ENCODE peak calls at places on chromosomes 12 and 14, in ten cellular contexts. S is B cell, W is left ventricle myocardium inferior, D is BJ, V is esophagus squamous epithelium, I is neural crest cell, N is LNCaP clone FGC, F is fibroblast of the aortic adventitia, L is tibial nerve, T is foreskin fibroblast. H is an unnamed sample.

GRCh38 chr12:48643011-48643410 is 39.0 kb downstream of the KANSL2 start:
- DNase-seq in T (no peak), D (no peak), I (no peak), W (no peak), S (no peak), L (no peak), V (no peak), F (no peak), N (no peak), H (no peak)

GRCh38 chr12:85191-85666 is 18.7 kb downstream of the IQSEC3 start:
- DNase-seq in T (no peak), I (no peak), V (no peak), S (no peak), F (no peak), W (no peak), L (no peak), N (no peak), D (no peak), H (no peak)

GRCh38 chr12:112664569-112664968 is 127.0 kb upstream of the RPH3A start:
- DNase-seq in N (no peak), F (peak; percentile 1), L (no peak), I (peak; percentile 54), S (no peak), V (no peak), T (no peak), D (no peak), W (no peak), H (no peak)

GRCh38 chr14:61280526-61281185 is 482 bp downstream of the TMEM30B start:
- DNase-seq in L (peak; percentile 47), F (peak; percentile 36), V (no peak), T (peak; percentile 51), S (peak; percentile 51), N (no peak), I (peak; percentile 39), W (peak; percentile 62), D (no peak), H (peak; percentile 46)

GRCh38 chr12:77835982-77836381 is 5.3 kb downstream of the NAV3 start:
- DNase-seq in D (no peak), V (no peak), S (no peak), L (no peak), F (peak; percentile 84), I (no peak), T (no peak), N (no peak), W (no peak), H (no peak)

GRCh38 chr14:34718750-34719304 is 4.4 kb upstream of the CFL2 start:
- DNase-seq in S (no peak), N (no peak), F (peak; percentile 28), W (no peak), L (no peak), T (peak; percentile 40), I (no peak), V (no peak), D (no peak), H (no peak)

GRCh38 chr14:22122227-22123187 is 448.9 kb upstream of the OR4E1 start:
- DNase-seq in I (no peak), T (no peak), V (no peak), S (peak; percentile 19), N (no peak), W (no peak), L (no peak), F (no peak), D (no peak), H (no peak)

GRCh38 chr12:106118278-106118820 is 20.4 kb downstream of the NUAK1 start:
- DNase-seq in W (no peak), I (no peak), T (no peak), D (no peak), N (no peak), F (no peak), S (no peak), V (no peak), L (no peak), H (no peak)

GRCh38 chr12:108884116-108885012 is 4.5 kb downstream of the DAO start:
- DNase-seq in T (no peak), I (peak; percentile 51), N (peak; percentile 2), F (peak; percentile 20), D (no peak), S (peak; percentile 78), W (peak; percentile 39), L (peak; percentile 53), V (no peak), H (peak; percentile 72)

GRCh38 chr12:103814436-103814835 is 26.6 kb downstream of the NT5DC3 start:
- DNase-seq in W (no peak), D (no peak), I (no peak), N (no peak), V (no peak), L (no peak), F (no peak), T (no peak), S (no peak), H (no peak)

GRCh38 chr12:103811791-103812190 is 29.2 kb downstream of the NT5DC3 start:
- DNase-seq in S (no peak), V (no peak), F (no peak), W (no peak), T (no peak), I (no peak), L (no peak), N (no peak), D (no peak), H (no peak)

GRCh38 chr12:103813426-103813825 is 27.6 kb downstream of the NT5DC3 start:
- DNase-seq in W (no peak), L (no peak), S (no peak), V (no peak), F (no peak), N (no peak), D (no peak), I (no peak), T (no peak), H (no peak)

GRCh38 chr12:103813949-103814348 is 27.1 kb downstream of the NT5DC3 start:
- DNase-seq in L (no peak), T (no peak), S (no peak), F (peak; percentile 39), W (no peak), D (no peak), V (no peak), N (no peak), I (no peak), H (no peak)

DNA sequence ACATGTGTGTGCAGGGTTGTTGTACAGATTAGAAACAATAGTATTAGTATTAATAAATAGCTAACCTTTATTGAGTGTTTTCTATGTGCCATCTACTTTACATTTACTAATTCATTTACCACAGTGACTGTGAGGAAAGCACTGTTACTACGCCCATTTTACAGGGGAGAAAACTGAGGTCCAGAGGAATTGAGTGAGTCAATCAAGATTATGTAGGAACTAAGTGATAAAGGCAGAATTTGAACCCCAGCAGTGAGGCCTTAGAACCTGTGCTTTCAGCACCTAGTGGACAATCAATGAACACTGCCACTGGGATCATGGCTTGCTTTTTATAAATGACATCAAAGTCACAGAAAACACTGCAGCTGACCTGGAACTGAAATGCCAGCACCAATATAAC is 28.2 kb downstream of the NT5DC3 start:
- DNase-seq in S (no peak), L (no peak), I (no peak), T (no peak), V (no peak), D (no peak), N (no peak), F (no peak), W (no peak), H (no peak)
- TF ChIP-seq CTCF in S (no peak), L (no peak), I (no peak), T (no peak), V (no peak), D (no peak), N (no peak), F (no peak), W (no peak), H (no peak)

GRCh38 chr14:52798826-52799225 is 7.4 kb upstream of the GNPNAT1 start:
- DNase-seq in I (no peak), F (no peak), L (no peak), S (no peak), N (no peak), V (no peak), D (no peak), T (no peak), W (no peak), H (no peak)
- TF ChIP-seq CTCF in I (no peak), F (no peak), L (no peak), S (no peak), N (no peak), V (no peak), D (no peak), T (no peak), W (no peak), H (no peak)

GRCh38 chr12:55789171-55789570 is 28.4 kb downstream of the SARNP start:
- DNase-seq in V (no peak), W (no peak), I (no peak), N (no peak), L (no peak), F (no peak), S (no peak), T (no peak), D (no peak), H (no peak)

DNA sequence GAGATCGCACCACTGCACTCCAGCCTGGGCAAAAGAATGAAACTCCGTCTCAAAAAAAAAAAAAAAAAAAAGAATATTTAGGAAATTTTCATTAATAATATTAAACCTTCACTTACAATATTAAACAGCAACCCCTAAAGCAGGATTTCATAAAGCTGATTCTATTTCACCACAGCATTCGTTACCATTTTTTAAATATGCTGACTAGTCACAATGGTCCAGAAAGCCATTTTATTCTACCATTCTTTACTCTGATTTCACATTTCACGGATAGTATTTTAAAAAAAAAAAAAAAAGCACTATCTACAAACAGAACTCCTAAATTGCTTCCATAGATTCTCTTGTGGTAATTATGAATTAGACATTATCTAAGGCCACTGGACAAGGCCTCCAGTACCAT is 27.6 kb downstream of the SARNP start:
- DNase-seq in S (no peak), N (no peak), F (no peak), T (no peak), L (no peak), I (no peak), D (no peak), W (no peak), V (no peak), H (no peak)
- TF ChIP-seq CTCF in S (no peak), N (no peak), F (no peak), T (no peak), L (no peak), I (no peak), D (no peak), W (no peak), V (no peak), H (no peak)

GRCh38 chr14:55650992-55651391 is 71.0 kb downstream of the KTN1 start:
- DNase-seq in D (no peak), W (no peak), F (no peak), I (no peak), T (no peak), N (no peak), S (no peak), V (no peak), L (no peak), H (no peak)

GRCh38 chr14:55641954-55642353 is 61.9 kb downstream of the KTN1 start:
- DNase-seq in S (no peak), W (no peak), L (no peak), I (no peak), D (no peak), N (no peak), F (no peak), T (no peak), V (no peak), H (no peak)

GRCh38 chr14:55641290-55641689 is 61.3 kb downstream of the KTN1 start:
- DNase-seq in L (no peak), F (no peak), N (no peak), S (no peak), V (no peak), T (no peak), I (no peak), W (no peak), D (no peak), H (no peak)

GRCh38 chr14:55645845-55646832 is 66.1 kb downstream of the KTN1 start:
- DNase-seq in F (no peak), W (no peak), T (no peak), D (no peak), I (no peak), N (no peak), V (no peak), L (no peak), S (no peak), H (no peak)

GRCh38 chr14:55645148-55645547 is 65.1 kb downstream of the KTN1 start:
- DNase-seq in L (no peak), F (no peak), I (no peak), N (no peak), S (no peak), T (no peak), V (no peak), W (no peak), D (no peak), H (no peak)
- TF ChIP-seq CTCF in L (no peak), F (no peak), I (no peak), N (no peak), S (no peak), T (no peak), V (no peak), W (no peak), D (no peak), H (no peak)

H was measured in GM10248.